ENCODE peak calls at places on chromosomes 5 and 9, in six cellular contexts. Y is A549, J is IMR-90, O is suprapubic skin, P is transverse colon, X is thyroid gland. R is an unnamed sample.

GRCh38 chr5:58462154-58462553 is 2.3 kb upstream of the PLK2 start:
- DNase-seq in Y (peak), J (no peak), O (no peak), P (peak), X (no peak), R (no peak)

GRCh38 chr9:136626066-136626725 is 36.5 kb upstream of the EGFL7 start:
- DNase-seq in Y (no peak), J (no peak), O (no peak), P (peak), X (no peak), R (no peak)

GRCh38 chr9:74035786-74036185 is 461.3 kb upstream of the RORB start:
- DNase-seq in Y (no peak), J (no peak), O (no peak), P (no peak), X (no peak), R (no peak)

GRCh38 chr5:10387690-10388089 is 34.2 kb downstream of the MARCHF6 start:
- DNase-seq in Y (no peak), J (peak), O (no peak), P (no peak), X (no peak), R (peak)

GRCh38 chr5:52657231-52657645 is 130.5 kb upstream of the ITGA1 start:
- DNase-seq in Y (peak), J (peak), O (no peak), P (no peak), X (no peak), R (peak)

GRCh38 chr5:149418910-149419531 is 39.9 kb upstream of the IL17B start:
- DNase-seq in Y (no peak), J (no peak), O (no peak), P (no peak), X (no peak), R (no peak)

GRCh38 chr5:103487253-103487652 is 75.3 kb downstream of the NUDT12 start:
- DNase-seq in Y (no peak), J (peak), O (no peak), P (no peak), X (no peak), R (no peak)

GRCh38 chr5:54844905-54845566 is 140.4 kb downstream of the ESM1 start:
- DNase-seq in Y (no peak), J (peak), O (no peak), P (no peak), X (no peak), R (peak)

GRCh38 chr5:33403187-33403586 is 37.6 kb upstream of the TARS1 start:
- DNase-seq in Y (no peak), J (no peak), O (no peak), P (no peak), X (no peak), R (no peak)

DNA sequence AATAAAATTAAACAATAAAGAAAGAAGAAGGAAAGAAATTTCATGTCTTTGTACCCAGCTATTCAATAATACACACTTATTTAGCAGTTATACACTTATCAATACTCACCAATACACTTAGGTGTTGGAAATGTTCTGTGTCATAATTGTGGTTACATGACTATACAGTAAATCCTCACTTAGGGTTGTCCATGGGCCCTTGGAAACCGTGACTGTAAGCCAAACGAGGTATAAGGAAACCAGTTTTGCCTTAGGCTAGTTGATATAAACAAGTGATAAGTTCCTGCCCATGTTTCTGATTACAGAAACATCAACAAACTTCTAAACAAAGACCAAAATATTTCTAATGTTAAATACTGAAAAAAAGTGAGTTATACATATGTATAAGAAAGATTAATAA is 10.0 kb upstream of the SLCO4C1 start:
- DNase-seq in Y (no peak), J (no peak), O (no peak), P (no peak), X (no peak), R (no peak)
- TF ChIP-seq POLR2A in Y (no peak), J (no peak), O (no peak), P (no peak), X (no peak), R (no peak)

GRCh38 chr5:131563434-131564228 is 71.4 kb downstream of the RAPGEF6 start:
- DNase-seq in Y (peak), J (no peak), O (no peak), P (no peak), X (no peak), R (peak)
- TF ChIP-seq CTCF in Y (no peak), J (no peak), O (no peak), P (no peak), X (no peak), R (no peak)

DNA sequence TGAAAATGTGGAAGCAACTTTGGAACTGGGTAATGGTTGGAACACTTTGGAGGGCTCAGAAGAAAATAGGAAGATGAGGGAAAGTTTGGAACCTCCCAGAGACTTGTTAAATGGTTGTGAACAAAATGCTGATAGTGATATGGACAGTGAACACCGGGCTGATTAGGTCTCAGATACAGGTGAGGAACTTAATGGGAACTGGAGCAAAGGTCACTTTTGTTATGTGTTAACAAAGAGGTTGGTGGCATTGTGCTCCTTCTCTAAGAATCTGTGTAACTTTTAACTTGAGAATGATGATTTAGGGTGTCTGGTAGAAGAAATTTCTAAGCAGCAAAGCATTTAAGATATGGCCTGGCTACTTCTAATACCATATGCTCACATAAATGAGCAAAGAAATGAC is 36.4 kb upstream of the CXCL14 start:
- DNase-seq in Y (no peak), J (no peak), O (no peak), P (no peak), X (no peak), R (no peak)
- H3K4me3 ChIP-seq in Y (no peak), J (no peak), O (no peak), P (no peak), X (no peak), R (no peak)

GRCh38 chr5:180179399-180180197 is 29.4 kb downstream of the RASGEF1C start:
- DNase-seq in Y (no peak), J (no peak), O (no peak), P (no peak), X (peak), R (no peak)
- TF ChIP-seq POLR2A in Y (no peak), J (no peak), O (no peak), P (no peak), X (no peak), R (no peak)

DNA sequence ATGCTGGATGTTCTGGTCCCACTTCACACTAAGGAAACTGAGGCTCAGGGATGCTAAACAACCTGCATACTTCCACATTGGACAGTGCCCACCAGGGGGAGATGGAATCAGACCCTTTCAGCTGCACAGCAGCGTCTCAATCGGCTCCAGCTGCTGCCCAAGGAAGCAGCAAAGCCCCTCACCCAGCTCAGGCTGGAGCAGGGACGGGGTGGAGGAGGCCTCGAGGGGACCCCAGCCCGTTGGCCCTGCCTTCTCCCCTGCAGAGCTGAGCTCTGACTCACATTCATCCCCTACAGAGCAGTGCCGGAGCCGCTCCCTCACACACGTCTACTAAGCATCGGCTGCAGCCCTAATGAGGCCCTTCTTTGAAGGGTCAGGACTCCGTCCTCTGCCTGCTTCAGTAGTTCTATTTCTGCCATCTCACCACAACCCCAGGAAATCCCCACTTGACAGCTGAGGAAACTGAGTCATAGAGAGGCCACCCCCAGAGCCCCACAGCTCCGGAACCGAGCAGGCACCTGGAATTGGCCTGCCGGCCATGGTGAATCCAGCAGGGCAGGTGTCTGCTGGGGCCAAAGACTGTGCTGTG is 21.5 kb upstream of the SUSD3 start:
- DNase-seq in Y (no peak), J (no peak), O (no peak), P (no peak), X (no peak), R (peak)
- TF ChIP-seq CTCF in Y (no peak), J (no peak), O (no peak), P (no peak), X (no peak), R (no peak)

R was measured in NB4.